ENCODE peak calls at places on chromosomes 5 and 9, in nine cellular contexts. One of them, this sample, is unnamed.

GRCh38 chr9:91948061-91948422 is 2.0 kb downstream of the ROR2 start:
- DNase-seq in NCI-H1105: no peak
- DNase-seq in substantia nigra: no peak
- DNase-seq in mucosa of gallbladder: no peak
- DNase-seq in RPMI7951: no peak
- DNase-seq in iPS-NIHi11: no peak
- DNase-seq in Right ventricle myocardium inferior: no peak
- DNase-seq in T-helper 1 cell: no peak
- DNase-seq in posterior vena cava: no peak
- DNase-seq in this sample: no peak

GRCh38 chr5:94690778-94691177 is 72.3 kb downstream of the SLF1 start:
- DNase-seq in NCI-H1105: no peak
- DNase-seq in substantia nigra: no peak
- DNase-seq in mucosa of gallbladder: no peak
- DNase-seq in RPMI7951: no peak
- DNase-seq in iPS-NIHi11: no peak
- DNase-seq in Right ventricle myocardium inferior: no peak
- DNase-seq in T-helper 1 cell: no peak
- DNase-seq in posterior vena cava: no peak
- DNase-seq in this sample: no peak

GRCh38 chr5:82620957-82621600 is 342.9 kb upstream of the RPS23 start:
- DNase-seq in NCI-H1105: no peak
- DNase-seq in substantia nigra: no peak
- DNase-seq in mucosa of gallbladder: no peak
- DNase-seq in RPMI7951: peak
- DNase-seq in iPS-NIHi11: no peak
- DNase-seq in Right ventricle myocardium inferior: no peak
- DNase-seq in T-helper 1 cell: no peak
- DNase-seq in posterior vena cava: no peak
- DNase-seq in this sample: no peak

GRCh38 chr5:180467576-180467975 is 26.6 kb upstream of the CNOT6 start:
- DNase-seq in NCI-H1105: no peak
- DNase-seq in substantia nigra: no peak
- DNase-seq in mucosa of gallbladder: no peak
- DNase-seq in RPMI7951: no peak
- DNase-seq in iPS-NIHi11: peak
- DNase-seq in Right ventricle myocardium inferior: no peak
- DNase-seq in T-helper 1 cell: no peak
- DNase-seq in posterior vena cava: peak
- DNase-seq in this sample: no peak

GRCh38 chr5:53936481-53937352 is 373.7 kb downstream of the ARL15 start:
- DNase-seq in NCI-H1105: no peak
- DNase-seq in substantia nigra: no peak
- DNase-seq in mucosa of gallbladder: no peak
- DNase-seq in RPMI7951: peak
- DNase-seq in iPS-NIHi11: no peak
- DNase-seq in Right ventricle myocardium inferior: no peak
- DNase-seq in T-helper 1 cell: no peak
- DNase-seq in posterior vena cava: no peak
- DNase-seq in this sample: no peak

GRCh38 chr9:129013674-129014073 is 14.5 kb downstream of the SH3GLB2 start:
- DNase-seq in NCI-H1105: no peak
- DNase-seq in substantia nigra: no peak
- DNase-seq in mucosa of gallbladder: no peak
- DNase-seq in RPMI7951: no peak
- DNase-seq in iPS-NIHi11: no peak
- DNase-seq in Right ventricle myocardium inferior: no peak
- DNase-seq in T-helper 1 cell: no peak
- DNase-seq in posterior vena cava: no peak
- DNase-seq in this sample: no peak

GRCh38 chr5:6291961-6292360 is 86.4 kb downstream of the MED10 start:
- DNase-seq in NCI-H1105: peak
- DNase-seq in substantia nigra: no peak
- DNase-seq in mucosa of gallbladder: no peak
- DNase-seq in RPMI7951: peak
- DNase-seq in iPS-NIHi11: peak
- DNase-seq in Right ventricle myocardium inferior: no peak
- DNase-seq in T-helper 1 cell: no peak
- DNase-seq in posterior vena cava: no peak
- DNase-seq in this sample: peak

GRCh38 chr9:79301549-79301948 is 270.2 kb upstream of the TLE4 start:
- DNase-seq in NCI-H1105: no peak
- DNase-seq in substantia nigra: no peak
- DNase-seq in mucosa of gallbladder: no peak
- DNase-seq in RPMI7951: no peak
- DNase-seq in iPS-NIHi11: peak
- DNase-seq in Right ventricle myocardium inferior: no peak
- DNase-seq in T-helper 1 cell: no peak
- DNase-seq in posterior vena cava: no peak
- DNase-seq in this sample: no peak

GRCh38 chr9:36632892-36633291 is 60.2 kb downstream of the MELK start:
- DNase-seq in NCI-H1105: no peak
- DNase-seq in substantia nigra: no peak
- DNase-seq in mucosa of gallbladder: no peak
- DNase-seq in RPMI7951: peak
- DNase-seq in iPS-NIHi11: no peak
- DNase-seq in Right ventricle myocardium inferior: no peak
- DNase-seq in T-helper 1 cell: no peak
- DNase-seq in posterior vena cava: no peak
- DNase-seq in this sample: no peak

GRCh38 chr9:115263731-115264130 is 145.8 kb upstream of the TNC start:
- DNase-seq in NCI-H1105: no peak
- DNase-seq in substantia nigra: no peak
- DNase-seq in mucosa of gallbladder: no peak
- DNase-seq in RPMI7951: peak
- DNase-seq in iPS-NIHi11: no peak
- DNase-seq in Right ventricle myocardium inferior: no peak
- DNase-seq in T-helper 1 cell: no peak
- DNase-seq in posterior vena cava: no peak
- DNase-seq in this sample: no peak

GRCh38 chr9:79189511-79189924 is 382.2 kb upstream of the TLE4 start:
- DNase-seq in NCI-H1105: no peak
- DNase-seq in substantia nigra: no peak
- DNase-seq in mucosa of gallbladder: no peak
- DNase-seq in RPMI7951: peak
- DNase-seq in iPS-NIHi11: no peak
- DNase-seq in Right ventricle myocardium inferior: no peak
- DNase-seq in T-helper 1 cell: no peak
- DNase-seq in posterior vena cava: no peak
- DNase-seq in this sample: no peak

GRCh38 chr9:114392749-114393112 is 4.9 kb upstream of the AKNA start:
- DNase-seq in NCI-H1105: no peak
- DNase-seq in substantia nigra: no peak
- DNase-seq in mucosa of gallbladder: no peak
- DNase-seq in RPMI7951: no peak
- DNase-seq in iPS-NIHi11: no peak
- DNase-seq in Right ventricle myocardium inferior: no peak
- DNase-seq in T-helper 1 cell: no peak
- DNase-seq in posterior vena cava: no peak
- DNase-seq in this sample: no peak

GRCh38 chr5:75335952-75336624 is 932 bp upstream of the HMGCR start:
- DNase-seq in NCI-H1105: no peak
- DNase-seq in substantia nigra: no peak
- DNase-seq in mucosa of gallbladder: peak
- DNase-seq in RPMI7951: peak
- DNase-seq in iPS-NIHi11: peak
- DNase-seq in Right ventricle myocardium inferior: no peak
- DNase-seq in T-helper 1 cell: no peak
- DNase-seq in posterior vena cava: no peak
- DNase-seq in this sample: peak

GRCh38 chr5:171647043-171647899 is 138.3 kb upstream of the SMIM23 start:
- DNase-seq in NCI-H1105: no peak
- DNase-seq in substantia nigra: no peak
- DNase-seq in mucosa of gallbladder: no peak
- DNase-seq in RPMI7951: peak
- DNase-seq in iPS-NIHi11: peak
- DNase-seq in Right ventricle myocardium inferior: no peak
- DNase-seq in T-helper 1 cell: no peak
- DNase-seq in posterior vena cava: no peak
- DNase-seq in this sample: no peak

GRCh38 chr9:128550226-128550625 is 2.2 kb upstream of the SPTAN1 start:
- DNase-seq in NCI-H1105: no peak
- DNase-seq in substantia nigra: no peak
- DNase-seq in mucosa of gallbladder: no peak
- DNase-seq in RPMI7951: no peak
- DNase-seq in iPS-NIHi11: no peak
- DNase-seq in Right ventricle myocardium inferior: no peak
- DNase-seq in T-helper 1 cell: no peak
- DNase-seq in posterior vena cava: no peak
- DNase-seq in this sample: no peak

GRCh38 chr9:120542701-120543490 is 37.1 kb downstream of the CDK5RAP2 start:
- DNase-seq in NCI-H1105: no peak
- DNase-seq in substantia nigra: no peak
- DNase-seq in mucosa of gallbladder: no peak
- DNase-seq in RPMI7951: peak
- DNase-seq in iPS-NIHi11: no peak
- DNase-seq in Right ventricle myocardium inferior: no peak
- DNase-seq in T-helper 1 cell: no peak
- DNase-seq in posterior vena cava: no peak
- DNase-seq in this sample: no peak

GRCh38 chr9:134910146-134910545 is 7.6 kb downstream of the FCN1 start:
- DNase-seq in NCI-H1105: no peak
- DNase-seq in substantia nigra: no peak
- DNase-seq in mucosa of gallbladder: no peak
- DNase-seq in RPMI7951: no peak
- DNase-seq in iPS-NIHi11: no peak
- DNase-seq in Right ventricle myocardium inferior: no peak
- DNase-seq in T-helper 1 cell: no peak
- DNase-seq in posterior vena cava: no peak
- DNase-seq in this sample: no peak

GRCh38 chr5:176587398-176587797 is 22.6 kb downstream of the GPRIN1 start:
- DNase-seq in NCI-H1105: no peak
- DNase-seq in substantia nigra: no peak
- DNase-seq in mucosa of gallbladder: no peak
- DNase-seq in RPMI7951: no peak
- DNase-seq in iPS-NIHi11: no peak
- DNase-seq in Right ventricle myocardium inferior: no peak
- DNase-seq in T-helper 1 cell: no peak
- DNase-seq in posterior vena cava: no peak
- DNase-seq in this sample: no peak

GRCh38 chr5:82151622-82152021 is 126.5 kb downstream of the RPS23 start:
- DNase-seq in NCI-H1105: no peak
- DNase-seq in substantia nigra: no peak
- DNase-seq in mucosa of gallbladder: no peak
- DNase-seq in RPMI7951: no peak
- DNase-seq in iPS-NIHi11: no peak
- DNase-seq in Right ventricle myocardium inferior: no peak
- DNase-seq in T-helper 1 cell: no peak
- DNase-seq in posterior vena cava: no peak
- DNase-seq in this sample: no peak

GRCh38 chr5:71528206-71528605 is 58.9 kb upstream of the MCCC2 start:
- DNase-seq in NCI-H1105: no peak
- DNase-seq in substantia nigra: no peak
- DNase-seq in mucosa of gallbladder: no peak
- DNase-seq in RPMI7951: no peak
- DNase-seq in iPS-NIHi11: no peak
- DNase-seq in Right ventricle myocardium inferior: no peak
- DNase-seq in T-helper 1 cell: no peak
- DNase-seq in posterior vena cava: no peak
- DNase-seq in this sample: no peak

GRCh38 chr9:118401551-118401950 is 697.3 kb downstream of the TLR4 start:
- DNase-seq in NCI-H1105: no peak
- DNase-seq in substantia nigra: no peak
- DNase-seq in mucosa of gallbladder: no peak
- DNase-seq in RPMI7951: no peak
- DNase-seq in iPS-NIHi11: no peak
- DNase-seq in Right ventricle myocardium inferior: no peak
- DNase-seq in T-helper 1 cell: no peak
- DNase-seq in posterior vena cava: no peak
- DNase-seq in this sample: no peak

GRCh38 chr9:16410601-16411285 is 459.7 kb downstream of the BNC2 start:
- DNase-seq in NCI-H1105: no peak
- DNase-seq in substantia nigra: no peak
- DNase-seq in mucosa of gallbladder: no peak
- DNase-seq in RPMI7951: peak
- DNase-seq in iPS-NIHi11: no peak
- DNase-seq in Right ventricle myocardium inferior: no peak
- DNase-seq in T-helper 1 cell: no peak
- DNase-seq in posterior vena cava: no peak
- DNase-seq in this sample: no peak

GRCh38 chr9:34163439-34163838 is 15.4 kb upstream of the UBAP1 start:
- DNase-seq in NCI-H1105: no peak
- DNase-seq in substantia nigra: no peak
- DNase-seq in mucosa of gallbladder: no peak
- DNase-seq in RPMI7951: no peak
- DNase-seq in iPS-NIHi11: no peak
- DNase-seq in Right ventricle myocardium inferior: no peak
- DNase-seq in T-helper 1 cell: no peak
- DNase-seq in posterior vena cava: no peak
- DNase-seq in this sample: no peak

GRCh38 chr5:133818031-133818431 is 150.4 kb downstream of the C5orf15 start:
- DNase-seq in NCI-H1105: no peak
- DNase-seq in substantia nigra: no peak
- DNase-seq in mucosa of gallbladder: peak
- DNase-seq in RPMI7951: peak
- DNase-seq in iPS-NIHi11: no peak
- DNase-seq in Right ventricle myocardium inferior: peak
- DNase-seq in T-helper 1 cell: no peak
- DNase-seq in posterior vena cava: peak
- DNase-seq in this sample: no peak

GRCh38 chr9:128917151-128917849 is 3.5 kb upstream of the PHYHD1 start:
- DNase-seq in NCI-H1105: no peak
- DNase-seq in substantia nigra: peak
- DNase-seq in mucosa of gallbladder: peak
- DNase-seq in RPMI7951: no peak
- DNase-seq in iPS-NIHi11: no peak
- DNase-seq in Right ventricle myocardium inferior: peak
- DNase-seq in T-helper 1 cell: no peak
- DNase-seq in posterior vena cava: peak
- DNase-seq in this sample: no peak

GRCh38 chr9:12697719-12698118 is 4.5 kb downstream of the TYRP1 start:
- DNase-seq in NCI-H1105: peak
- DNase-seq in substantia nigra: no peak
- DNase-seq in mucosa of gallbladder: no peak
- DNase-seq in RPMI7951: no peak
- DNase-seq in iPS-NIHi11: no peak
- DNase-seq in Right ventricle myocardium inferior: no peak
- DNase-seq in T-helper 1 cell: no peak
- DNase-seq in posterior vena cava: no peak
- DNase-seq in this sample: no peak

GRCh38 chr9:110257097-110257955 is 1.0 kb upstream of the TXN start:
- DNase-seq in NCI-H1105: no peak
- DNase-seq in substantia nigra: peak
- DNase-seq in mucosa of gallbladder: no peak
- DNase-seq in RPMI7951: no peak
- DNase-seq in iPS-NIHi11: no peak
- DNase-seq in Right ventricle myocardium inferior: peak
- DNase-seq in T-helper 1 cell: no peak
- DNase-seq in posterior vena cava: no peak
- DNase-seq in this sample: no peak

GRCh38 chr5:126516133-126516532 is 78.9 kb downstream of the ALDH7A1 start:
- DNase-seq in NCI-H1105: peak
- DNase-seq in substantia nigra: no peak
- DNase-seq in mucosa of gallbladder: no peak
- DNase-seq in RPMI7951: peak
- DNase-seq in iPS-NIHi11: no peak
- DNase-seq in Right ventricle myocardium inferior: no peak
- DNase-seq in T-helper 1 cell: no peak
- DNase-seq in posterior vena cava: no peak
- DNase-seq in this sample: peak

GRCh38 chr5:56369333-56369947 is 136.3 kb upstream of the ANKRD55 start:
- DNase-seq in NCI-H1105: no peak
- DNase-seq in substantia nigra: no peak
- DNase-seq in mucosa of gallbladder: no peak
- DNase-seq in RPMI7951: peak
- DNase-seq in iPS-NIHi11: no peak
- DNase-seq in Right ventricle myocardium inferior: no peak
- DNase-seq in T-helper 1 cell: no peak
- DNase-seq in posterior vena cava: no peak
- DNase-seq in this sample: no peak

GRCh38 chr5:21152611-21153010 is 1164.6 kb upstream of the CDH18 start:
- DNase-seq in NCI-H1105: no peak
- DNase-seq in substantia nigra: no peak
- DNase-seq in mucosa of gallbladder: peak
- DNase-seq in RPMI7951: peak
- DNase-seq in iPS-NIHi11: no peak
- DNase-seq in Right ventricle myocardium inferior: no peak
- DNase-seq in T-helper 1 cell: no peak
- DNase-seq in posterior vena cava: no peak
- DNase-seq in this sample: peak

GRCh38 chr9:128249558-128249913 is 26.3 kb downstream of the GOLGA2 start:
- DNase-seq in NCI-H1105: no peak
- DNase-seq in substantia nigra: no peak
- DNase-seq in mucosa of gallbladder: no peak
- DNase-seq in RPMI7951: no peak
- DNase-seq in iPS-NIHi11: no peak
- DNase-seq in Right ventricle myocardium inferior: no peak
- DNase-seq in T-helper 1 cell: no peak
- DNase-seq in posterior vena cava: no peak
- DNase-seq in this sample: no peak

This sample was measured in NCI-H748 treated with DMSO at 0.1 percent for 48 hours.